ENCODE peak calls at places on chromosomes 2 and 18, in four cellular contexts. One of them, this sample, is unnamed.

GRCh38 chr2:65296971-65297370 is 69.3 kb downstream of the ACTR2 start:
- DNase-seq in ascending aorta: no peak
- DNase-seq in right lobe of liver: no peak
- DNase-seq in upper lobe of right lung: no peak
- DNase-seq in this sample: no peak

GRCh38 chr2:230552181-230552580 is 136.2 kb downstream of the SP100 start:
- DNase-seq in ascending aorta: no peak
- DNase-seq in right lobe of liver: no peak
- DNase-seq in upper lobe of right lung: no peak
- DNase-seq in this sample: no peak

GRCh38 chr2:43284967-43285366 is 58.6 kb upstream of the ZFP36L2 start:
- DNase-seq in ascending aorta: no peak
- DNase-seq in right lobe of liver: no peak
- DNase-seq in upper lobe of right lung: no peak
- DNase-seq in this sample: peak; percentile 35

GRCh38 chr18:59085797-59086196 is 53.9 kb upstream of the SEC11C start:
- DNase-seq in ascending aorta: no peak
- DNase-seq in right lobe of liver: no peak
- DNase-seq in upper lobe of right lung: no peak
- DNase-seq in this sample: no peak

GRCh38 chr2:232365621-232366321 is 12.8 kb upstream of the ALPP start:
- DNase-seq in ascending aorta: no peak
- DNase-seq in right lobe of liver: no peak
- DNase-seq in upper lobe of right lung: no peak
- DNase-seq in this sample: no peak

GRCh38 chr2:18346364-18346763 is 214.1 kb downstream of the RDH14 start:
- DNase-seq in ascending aorta: no peak
- DNase-seq in right lobe of liver: no peak
- DNase-seq in upper lobe of right lung: no peak
- DNase-seq in this sample: no peak

GRCh38 chr2:165699931-165700330 is 94.1 kb downstream of the GALNT3 start:
- DNase-seq in ascending aorta: no peak
- DNase-seq in right lobe of liver: no peak
- DNase-seq in upper lobe of right lung: no peak
- DNase-seq in this sample: no peak

GRCh38 chr2:205405752-205406151 is 276.5 kb upstream of the NRP2 start:
- DNase-seq in ascending aorta: no peak
- DNase-seq in right lobe of liver: no peak
- DNase-seq in upper lobe of right lung: no peak
- DNase-seq in this sample: no peak

GRCh38 chr18:66046025-66046602 is 295.3 kb downstream of the CDH7 start:
- DNase-seq in ascending aorta: no peak
- DNase-seq in right lobe of liver: no peak
- DNase-seq in upper lobe of right lung: no peak
- DNase-seq in this sample: no peak

GRCh38 chr2:138269726-138270125 is 231.8 kb upstream of the SPOPL start:
- DNase-seq in ascending aorta: no peak
- DNase-seq in right lobe of liver: no peak
- DNase-seq in upper lobe of right lung: no peak
- DNase-seq in this sample: no peak

GRCh38 chr2:10305715-10306114 is 3.0 kb downstream of the HPCAL1 start:
- DNase-seq in ascending aorta: no peak
- DNase-seq in right lobe of liver: no peak
- DNase-seq in upper lobe of right lung: no peak
- DNase-seq in this sample: no peak

GRCh38 chr2:121888189-121888557 is 132.7 kb downstream of the TSN start:
- DNase-seq in ascending aorta: no peak
- DNase-seq in right lobe of liver: no peak
- DNase-seq in upper lobe of right lung: no peak
- DNase-seq in this sample: no peak
- TF ChIP-seq CTCF in ascending aorta: no peak
- TF ChIP-seq CTCF in right lobe of liver: no peak
- TF ChIP-seq CTCF in upper lobe of right lung: no peak
- TF ChIP-seq CTCF in this sample: no peak

DNA sequence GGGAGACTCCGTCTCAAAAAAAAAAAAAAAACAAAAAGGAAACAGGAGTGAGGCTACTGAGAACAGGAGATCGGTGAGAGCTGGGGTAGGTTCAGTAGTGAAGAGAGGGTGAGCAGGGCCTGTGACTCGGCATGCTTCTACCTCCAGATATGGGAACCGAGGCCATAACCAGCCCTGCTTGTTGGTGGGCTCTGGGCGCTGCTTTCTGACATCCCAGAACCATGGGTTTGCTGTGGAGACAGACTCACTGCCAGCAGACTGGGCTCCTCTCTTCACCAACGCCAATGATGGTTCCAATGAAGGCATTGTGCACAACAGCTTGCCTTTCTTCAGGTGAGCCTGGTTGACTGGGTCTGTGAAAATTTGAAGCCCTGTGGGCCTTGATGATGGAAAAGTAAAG is 6.2 kb downstream of the CAD start:
- DNase-seq in ascending aorta: no peak
- DNase-seq in right lobe of liver: no peak
- DNase-seq in upper lobe of right lung: peak; percentile 34
- DNase-seq in this sample: no peak
- H3K27ac ChIP-seq in ascending aorta: no peak overlapping the region
- H3K27ac ChIP-seq in right lobe of liver: no peak overlapping the region
- H3K27ac ChIP-seq in upper lobe of right lung: no peak overlapping the region
- H3K27ac ChIP-seq in this sample: no peak overlapping the region

GRCh38 chr2:112547333-112547732 is 5.1 kb downstream of the POLR1B start:
- DNase-seq in ascending aorta: no peak
- DNase-seq in right lobe of liver: peak; percentile 33
- DNase-seq in upper lobe of right lung: no peak
- DNase-seq in this sample: no peak
- H3K4me3 ChIP-seq in ascending aorta: no peak overlapping the region
- H3K4me3 ChIP-seq in right lobe of liver: no peak overlapping the region
- H3K4me3 ChIP-seq in upper lobe of right lung: no peak overlapping the region
- H3K4me3 ChIP-seq in this sample: no peak overlapping the region

GRCh38 chr18:50193796-50194622 is 938 bp downstream of the MYO5B start:
- DNase-seq in ascending aorta: no peak
- DNase-seq in right lobe of liver: peak; percentile 33
- DNase-seq in upper lobe of right lung: peak; percentile 67
- DNase-seq in this sample: no peak

GRCh38 chr18:50195689-50196088 is 742 bp upstream of the MYO5B start:
- DNase-seq in ascending aorta: no peak
- DNase-seq in right lobe of liver: no peak
- DNase-seq in upper lobe of right lung: no peak
- DNase-seq in this sample: no peak

GRCh38 chr18:50192903-50193795 is 1.8 kb downstream of the MYO5B start:
- DNase-seq in ascending aorta: no peak
- DNase-seq in right lobe of liver: no peak
- DNase-seq in upper lobe of right lung: no peak
- DNase-seq in this sample: no peak

GRCh38 chr18:50196261-50196660 is 1.3 kb upstream of the MYO5B start:
- DNase-seq in ascending aorta: no peak
- DNase-seq in right lobe of liver: no peak
- DNase-seq in upper lobe of right lung: no peak
- DNase-seq in this sample: no peak

DNA sequence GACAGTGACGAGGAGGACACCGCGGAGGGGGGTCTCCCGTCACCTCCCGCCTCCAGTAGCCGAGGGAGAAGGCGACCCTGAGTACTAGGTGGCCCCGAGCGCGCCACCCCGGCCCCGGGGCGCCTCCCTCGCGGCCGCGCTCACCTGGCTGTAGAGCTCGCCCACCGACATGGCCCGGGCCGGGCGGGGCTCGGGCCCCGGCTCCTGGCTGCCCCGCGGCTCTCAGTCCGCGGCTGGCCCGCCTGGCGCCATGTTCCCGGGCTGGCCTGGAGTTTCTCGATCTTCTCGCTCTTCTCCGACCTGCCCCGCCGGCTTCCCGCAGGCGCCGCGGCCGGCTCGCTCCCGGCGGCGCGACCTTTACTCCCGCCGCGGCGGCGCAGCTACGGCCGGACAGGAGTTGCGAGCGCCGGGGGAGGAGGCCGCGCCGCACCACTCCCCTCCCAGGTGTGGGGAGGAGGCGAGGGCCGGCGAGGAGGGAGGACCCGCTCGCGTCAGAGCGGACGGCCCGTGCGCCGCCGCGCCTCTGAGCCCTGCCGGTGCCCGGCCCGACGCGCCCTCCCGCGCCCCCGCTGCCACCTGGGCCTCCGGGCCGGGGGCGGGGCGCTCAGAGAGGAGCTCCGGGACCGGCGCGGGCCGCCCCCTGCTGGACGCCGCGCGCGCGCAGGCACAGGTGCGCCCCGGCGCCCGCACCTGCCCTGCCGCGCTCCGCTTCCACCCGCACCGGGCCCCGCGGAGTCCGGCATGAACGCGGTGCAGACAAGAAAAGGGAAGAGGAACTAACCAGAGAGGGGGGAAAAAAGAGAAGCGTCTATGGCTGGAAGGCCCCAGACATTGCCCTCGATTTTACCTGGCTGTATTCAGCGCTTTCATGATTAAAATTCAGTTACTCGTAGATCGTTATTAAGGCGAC is at the start of gene MYO5B:
- DNase-seq in ascending aorta: no peak
- DNase-seq in right lobe of liver: peak; percentile 90
- DNase-seq in upper lobe of right lung: peak; percentile 93
- DNase-seq in this sample: no peak
- TF ChIP-seq CTCF in ascending aorta: peak; percentile 82
- TF ChIP-seq CTCF in right lobe of liver: peak; percentile 31
- TF ChIP-seq CTCF in upper lobe of right lung: peak; percentile 25
- TF ChIP-seq CTCF in this sample: no peak

GRCh38 chr2:100796499-100797100 is 23.3 kb upstream of the NPAS2 start:
- DNase-seq in ascending aorta: no peak
- DNase-seq in right lobe of liver: no peak
- DNase-seq in upper lobe of right lung: no peak
- DNase-seq in this sample: no peak

GRCh38 chr2:100800910-100801309 is 19.0 kb upstream of the NPAS2 start:
- DNase-seq in ascending aorta: no peak
- DNase-seq in right lobe of liver: no peak
- DNase-seq in upper lobe of right lung: no peak
- DNase-seq in this sample: no peak

GRCh38 chr2:100799701-100800100 is 20.2 kb upstream of the NPAS2 start:
- DNase-seq in ascending aorta: no peak
- DNase-seq in right lobe of liver: no peak
- DNase-seq in upper lobe of right lung: no peak
- DNase-seq in this sample: no peak

GRCh38 chr2:100802076-100802475 is 17.9 kb upstream of the NPAS2 start:
- DNase-seq in ascending aorta: no peak
- DNase-seq in right lobe of liver: no peak
- DNase-seq in upper lobe of right lung: no peak
- DNase-seq in this sample: no peak

GRCh38 chr2:100801402-100801801 is 18.5 kb upstream of the NPAS2 start:
- DNase-seq in ascending aorta: no peak
- DNase-seq in right lobe of liver: no peak
- DNase-seq in upper lobe of right lung: no peak
- DNase-seq in this sample: no peak
- H3K27ac ChIP-seq in ascending aorta: no peak overlapping the region
- H3K27ac ChIP-seq in right lobe of liver: no peak overlapping the region
- H3K27ac ChIP-seq in upper lobe of right lung: no peak overlapping the region
- H3K27ac ChIP-seq in this sample: no peak overlapping the region

GRCh38 chr18:67813380-67814028 is 297.0 kb upstream of the DSEL start:
- DNase-seq in ascending aorta: no peak
- DNase-seq in right lobe of liver: no peak
- DNase-seq in upper lobe of right lung: no peak
- DNase-seq in this sample: no peak

GRCh38 chr18:67818432-67818831 is 301.9 kb upstream of the DSEL start:
- DNase-seq in ascending aorta: no peak
- DNase-seq in right lobe of liver: no peak
- DNase-seq in upper lobe of right lung: no peak
- DNase-seq in this sample: no peak

DNA sequence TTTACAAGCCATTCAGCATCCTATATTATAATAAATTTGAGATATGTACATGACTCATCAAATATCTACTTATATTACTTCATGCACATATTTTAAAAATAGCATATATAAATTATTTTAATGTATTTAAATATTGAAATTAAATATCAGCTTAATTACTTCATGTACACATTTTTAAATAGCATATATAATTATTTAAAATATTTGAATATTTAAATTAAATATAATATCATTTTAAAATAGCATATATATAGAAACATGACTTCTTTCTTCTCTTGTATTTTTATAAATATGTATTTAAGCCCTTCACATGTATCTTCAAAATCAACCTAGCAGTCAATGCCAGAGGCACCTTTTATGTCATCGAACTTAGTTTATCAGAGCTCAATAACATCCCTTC is 298.8 kb upstream of the DSEL start:
- DNase-seq in ascending aorta: no peak
- DNase-seq in right lobe of liver: no peak
- DNase-seq in upper lobe of right lung: no peak
- DNase-seq in this sample: no peak
- H3K4me3 ChIP-seq in ascending aorta: no peak overlapping the region
- H3K4me3 ChIP-seq in right lobe of liver: no peak overlapping the region
- H3K4me3 ChIP-seq in upper lobe of right lung: no peak overlapping the region
- H3K4me3 ChIP-seq in this sample: no peak overlapping the region

GRCh38 chr2:85133751-85134254 is 611 bp downstream of the TCF7L1 start:
- DNase-seq in ascending aorta: no peak
- DNase-seq in right lobe of liver: peak; percentile 48
- DNase-seq in upper lobe of right lung: peak; percentile 79
- DNase-seq in this sample: peak; percentile 78

GRCh38 chr2:85135066-85135914 is 2.1 kb downstream of the TCF7L1 start:
- DNase-seq in ascending aorta: no peak
- DNase-seq in right lobe of liver: no peak
- DNase-seq in upper lobe of right lung: peak; percentile 67
- DNase-seq in this sample: no peak

GRCh38 chr2:85132392-85132791 is 800 bp upstream of the TCF7L1 start:
- DNase-seq in ascending aorta: no peak
- DNase-seq in right lobe of liver: no peak
- DNase-seq in upper lobe of right lung: no peak
- DNase-seq in this sample: no peak

GRCh38 chr2:85132834-85133637 is at the start of gene TCF7L1:
- DNase-seq in ascending aorta: peak; percentile 57
- DNase-seq in right lobe of liver: peak; percentile 88
- DNase-seq in upper lobe of right lung: peak; percentile 92
- DNase-seq in this sample: peak; percentile 92

DNA sequence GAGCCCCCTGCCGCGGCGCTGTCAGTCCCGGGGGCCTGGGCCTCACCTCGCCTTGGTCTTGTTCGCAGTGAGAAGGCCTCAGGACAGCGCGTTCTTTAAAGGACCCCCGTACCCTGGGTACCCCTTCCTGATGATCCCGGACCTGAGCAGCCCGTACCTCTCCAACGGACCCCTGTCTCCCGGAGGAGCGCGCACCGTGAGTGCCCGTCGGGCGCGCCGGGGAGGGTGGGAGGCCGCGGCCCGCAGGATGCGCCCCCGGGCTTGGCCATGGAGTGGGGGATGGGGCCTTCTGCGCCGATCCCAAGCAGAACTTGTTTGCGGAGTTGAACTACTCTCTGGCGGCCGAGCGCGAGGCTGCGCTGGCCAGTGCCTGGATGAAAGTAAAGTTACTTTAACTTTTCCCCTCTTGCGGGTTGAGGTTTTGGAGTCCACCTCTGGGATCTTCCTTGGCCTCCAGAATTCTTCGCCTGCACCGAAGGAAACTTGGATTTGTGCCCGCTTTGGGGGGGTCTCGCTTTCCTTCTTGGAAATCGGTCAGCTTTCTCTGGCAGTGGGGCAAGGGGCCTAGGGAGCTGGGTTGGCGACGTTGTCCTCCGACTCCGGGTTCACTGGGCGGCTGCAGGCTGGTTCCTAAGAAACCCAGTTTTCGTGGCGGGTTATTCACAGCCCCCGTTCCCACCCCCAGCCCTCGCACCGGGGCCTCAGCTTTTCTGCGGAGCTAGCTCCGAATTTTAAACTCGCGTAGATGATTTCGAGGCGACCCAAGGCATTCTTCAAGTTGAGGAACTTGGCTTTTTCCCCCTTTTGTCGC is 1.3 kb downstream of the TCF7L1 start:
- DNase-seq in ascending aorta: no peak
- DNase-seq in right lobe of liver: peak; percentile 60
- DNase-seq in upper lobe of right lung: peak; percentile 79
- DNase-seq in this sample: no peak
- TF ChIP-seq CTCF in ascending aorta: no peak
- TF ChIP-seq CTCF in right lobe of liver: no peak
- TF ChIP-seq CTCF in upper lobe of right lung: no peak
- TF ChIP-seq CTCF in this sample: no peak

GRCh38 chr18:77017355-77017754 is 115.2 kb downstream of the MBP start:
- DNase-seq in ascending aorta: no peak
- DNase-seq in right lobe of liver: no peak
- DNase-seq in upper lobe of right lung: no peak
- DNase-seq in this sample: no peak
- H3K27ac ChIP-seq in ascending aorta: no peak overlapping the region
- H3K27ac ChIP-seq in right lobe of liver: no peak overlapping the region
- H3K27ac ChIP-seq in upper lobe of right lung: no peak overlapping the region
- H3K27ac ChIP-seq in this sample: no peak overlapping the region